ENCODE peak calls at places on chromosomes 5 and 9, in six cellular contexts. One of them, this sample, is unnamed.

GRCh38 chr9:137305060-137305787 is 3.2 kb upstream of the NRARP start:
- DNase-seq in heart right ventricle: peak; percentile 78
- DNase-seq in BE2C: peak; percentile 39
- DNase-seq in uterus: peak; percentile 33
- DNase-seq in neural progenitor cell: peak; percentile 90
- DNase-seq in heart left ventricle: peak; percentile 74
- DNase-seq in this sample: no peak

GRCh38 chr9:684950-685340 is 156.6 kb upstream of the DMRT1 start:
- DNase-seq in heart left ventricle: no peak
- DNase-seq in heart right ventricle: no peak
- DNase-seq in uterus: no peak
- DNase-seq in BE2C: no peak
- DNase-seq in neural progenitor cell: no peak
- DNase-seq in this sample: no peak

GRCh38 chr9:36880075-36880474 is 154.0 kb downstream of the PAX5 start:
- DNase-seq in heart left ventricle: no peak
- DNase-seq in uterus: no peak
- DNase-seq in BE2C: no peak
- DNase-seq in heart right ventricle: no peak
- DNase-seq in neural progenitor cell: no peak
- DNase-seq in this sample: no peak

GRCh38 chr9:75053869-75054268 is 25.8 kb upstream of the CARNMT1 start:
- DNase-seq in heart left ventricle: no peak
- DNase-seq in neural progenitor cell: no peak
- DNase-seq in BE2C: no peak
- DNase-seq in heart right ventricle: no peak
- DNase-seq in uterus: no peak
- DNase-seq in this sample: no peak

GRCh38 chr9:36029765-36030528 is 6.8 kb upstream of the RECK start:
- DNase-seq in BE2C: no peak
- DNase-seq in uterus: no peak
- DNase-seq in heart left ventricle: no peak
- DNase-seq in neural progenitor cell: no peak
- DNase-seq in heart right ventricle: no peak
- DNase-seq in this sample: no peak

GRCh38 chr9:26145938-26146337 is 467.7 kb upstream of the TUSC1 start:
- DNase-seq in heart left ventricle: no peak
- DNase-seq in uterus: no peak
- DNase-seq in BE2C: no peak
- DNase-seq in neural progenitor cell: no peak
- DNase-seq in heart right ventricle: no peak
- DNase-seq in this sample: no peak

GRCh38 chr9:125600194-125600593 is 106.8 kb downstream of the MAPKAP1 start:
- DNase-seq in BE2C: no peak
- DNase-seq in neural progenitor cell: no peak
- DNase-seq in heart right ventricle: no peak
- DNase-seq in uterus: no peak
- DNase-seq in heart left ventricle: no peak
- DNase-seq in this sample: no peak

GRCh38 chr5:40871177-40871576 is 30.0 kb downstream of the CARD6 start:
- DNase-seq in neural progenitor cell: no peak
- DNase-seq in BE2C: no peak
- DNase-seq in uterus: no peak
- DNase-seq in heart left ventricle: no peak
- DNase-seq in heart right ventricle: no peak
- DNase-seq in this sample: no peak

GRCh38 chr9:34459941-34460340 is 1.3 kb downstream of the DNAI1 start:
- DNase-seq in heart left ventricle: no peak
- DNase-seq in heart right ventricle: no peak
- DNase-seq in BE2C: no peak
- DNase-seq in neural progenitor cell: no peak
- DNase-seq in uterus: no peak
- DNase-seq in this sample: no peak

GRCh38 chr9:96490534-96491078 is 40.6 kb downstream of the HABP4 start:
- DNase-seq in BE2C: no peak
- DNase-seq in heart right ventricle: no peak
- DNase-seq in uterus: no peak
- DNase-seq in heart left ventricle: no peak
- DNase-seq in neural progenitor cell: no peak
- DNase-seq in this sample: no peak

GRCh38 chr9:97514531-97514930 is 13.1 kb downstream of the TMOD1 start:
- DNase-seq in heart right ventricle: no peak
- DNase-seq in neural progenitor cell: no peak
- DNase-seq in heart left ventricle: peak; percentile 47
- DNase-seq in BE2C: no peak
- DNase-seq in uterus: no peak
- DNase-seq in this sample: no peak

GRCh38 chr9:18795947-18796705 is 236.9 kb downstream of the SAXO1 start:
- DNase-seq in uterus: no peak
- DNase-seq in heart right ventricle: no peak
- DNase-seq in BE2C: no peak
- DNase-seq in heart left ventricle: no peak
- DNase-seq in neural progenitor cell: peak; percentile 45
- DNase-seq in this sample: no peak

GRCh38 chr5:159645194-159645846 is 271.0 kb upstream of the ADRA1B start:
- DNase-seq in BE2C: no peak
- DNase-seq in heart right ventricle: no peak
- DNase-seq in uterus: no peak
- DNase-seq in neural progenitor cell: no peak
- DNase-seq in heart left ventricle: peak; percentile 25
- DNase-seq in this sample: no peak

GRCh38 chr5:1400936-1401335 is 44.3 kb downstream of the SLC6A3 start:
- DNase-seq in BE2C: no peak
- DNase-seq in heart left ventricle: no peak
- DNase-seq in neural progenitor cell: no peak
- DNase-seq in uterus: no peak
- DNase-seq in heart right ventricle: no peak
- DNase-seq in this sample: no peak

GRCh38 chr5:153749941-153750340 is 259.5 kb downstream of the GRIA1 start:
- DNase-seq in heart right ventricle: no peak
- DNase-seq in heart left ventricle: no peak
- DNase-seq in BE2C: peak; percentile 19
- DNase-seq in neural progenitor cell: peak; percentile 65
- DNase-seq in uterus: no peak
- DNase-seq in this sample: no peak

GRCh38 chr9:36543916-36544315 is 28.8 kb upstream of the MELK start:
- DNase-seq in neural progenitor cell: no peak
- DNase-seq in BE2C: no peak
- DNase-seq in heart right ventricle: no peak
- DNase-seq in uterus: peak; percentile 17
- DNase-seq in heart left ventricle: peak; percentile 23
- DNase-seq in this sample: peak; percentile 70

GRCh38 chr9:95691435-95691834 is 174.7 kb upstream of the PTCH1 start:
- DNase-seq in uterus: no peak
- DNase-seq in BE2C: no peak
- DNase-seq in heart left ventricle: no peak
- DNase-seq in neural progenitor cell: no peak
- DNase-seq in heart right ventricle: no peak
- DNase-seq in this sample: no peak

GRCh38 chr5:88671808-88672499 is 211.0 kb downstream of the MEF2C start:
- DNase-seq in uterus: no peak
- DNase-seq in heart right ventricle: no peak
- DNase-seq in heart left ventricle: no peak
- DNase-seq in neural progenitor cell: peak; percentile 50
- DNase-seq in BE2C: no peak
- DNase-seq in this sample: no peak

GRCh38 chr5:175344331-175345200 is 99.4 kb downstream of the DRD1 start:
- DNase-seq in BE2C: no peak
- DNase-seq in heart right ventricle: no peak
- DNase-seq in heart left ventricle: no peak
- DNase-seq in neural progenitor cell: no peak
- DNase-seq in uterus: no peak
- DNase-seq in this sample: no peak

GRCh38 chr5:116502616-116503015 is 72.0 kb downstream of the SEMA6A start:
- DNase-seq in BE2C: peak; percentile 69
- DNase-seq in heart right ventricle: no peak
- DNase-seq in neural progenitor cell: no peak
- DNase-seq in uterus: peak; percentile 18
- DNase-seq in heart left ventricle: no peak
- DNase-seq in this sample: no peak

GRCh38 chr5:61182449-61182848 is 20.2 kb upstream of the SMIM15 start:
- DNase-seq in BE2C: no peak
- DNase-seq in heart left ventricle: no peak
- DNase-seq in uterus: no peak
- DNase-seq in heart right ventricle: no peak
- DNase-seq in neural progenitor cell: no peak
- DNase-seq in this sample: no peak

GRCh38 chr5:151075698-151076331 is 5.0 kb downstream of the TNIP1 start:
- DNase-seq in BE2C: no peak
- DNase-seq in heart left ventricle: peak; percentile 40
- DNase-seq in neural progenitor cell: no peak
- DNase-seq in heart right ventricle: no peak
- DNase-seq in uterus: no peak
- DNase-seq in this sample: no peak

GRCh38 chr5:157459715-157460599 is at the start of gene NIPAL4:
- DNase-seq in heart left ventricle: no peak
- DNase-seq in BE2C: peak; percentile 15
- DNase-seq in uterus: peak; percentile 29
- DNase-seq in neural progenitor cell: peak; percentile 55
- DNase-seq in heart right ventricle: no peak
- DNase-seq in this sample: no peak

GRCh38 chr5:169100735-169101075 is 200.2 kb downstream of the SLIT3 start:
- DNase-seq in heart left ventricle: no peak
- DNase-seq in uterus: no peak
- DNase-seq in BE2C: no peak
- DNase-seq in neural progenitor cell: peak; percentile 23
- DNase-seq in heart right ventricle: no peak
- DNase-seq in this sample: no peak

GRCh38 chr9:137679249-137679648 is 60.4 kb downstream of the EHMT1 start:
- DNase-seq in neural progenitor cell: peak; percentile 82
- DNase-seq in uterus: no peak
- DNase-seq in heart left ventricle: no peak
- DNase-seq in BE2C: no peak
- DNase-seq in heart right ventricle: no peak
- DNase-seq in this sample: peak; percentile 2

GRCh38 chr5:42390115-42390514 is 33.1 kb upstream of the GHR start:
- DNase-seq in uterus: no peak
- DNase-seq in heart left ventricle: no peak
- DNase-seq in neural progenitor cell: no peak
- DNase-seq in heart right ventricle: no peak
- DNase-seq in BE2C: no peak
- DNase-seq in this sample: no peak

GRCh38 chr9:93116049-93116961 is 17.7 kb downstream of the NINJ1 start:
- DNase-seq in heart right ventricle: peak; percentile 72
- DNase-seq in neural progenitor cell: no peak
- DNase-seq in uterus: peak; percentile 60
- DNase-seq in BE2C: peak; percentile 4
- DNase-seq in heart left ventricle: peak; percentile 85
- DNase-seq in this sample: peak; percentile 83
- H3K4me3 ChIP-seq in heart right ventricle: no peak overlapping the region
- H3K4me3 ChIP-seq in neural progenitor cell: no peak overlapping the region
- H3K4me3 ChIP-seq in uterus: no peak overlapping the region
- H3K4me3 ChIP-seq in BE2C: no peak overlapping the region
- H3K4me3 ChIP-seq in heart left ventricle: no peak overlapping the region
- H3K4me3 ChIP-seq in this sample: no peak overlapping the region

GRCh38 chr5:133393776-133394476 is 218.4 kb downstream of the FSTL4 start:
- DNase-seq in neural progenitor cell: no peak
- DNase-seq in heart left ventricle: no peak
- DNase-seq in heart right ventricle: no peak
- DNase-seq in uterus: no peak
- DNase-seq in BE2C: no peak
- DNase-seq in this sample: no peak

GRCh38 chr5:133390416-133391155 is 221.8 kb downstream of the FSTL4 start:
- DNase-seq in heart right ventricle: no peak
- DNase-seq in BE2C: no peak
- DNase-seq in heart left ventricle: no peak
- DNase-seq in neural progenitor cell: no peak
- DNase-seq in uterus: no peak
- DNase-seq in this sample: no peak

GRCh38 chr5:133389066-133389590 is 223.2 kb downstream of the FSTL4 start:
- DNase-seq in neural progenitor cell: no peak
- DNase-seq in heart left ventricle: no peak
- DNase-seq in BE2C: no peak
- DNase-seq in heart right ventricle: no peak
- DNase-seq in uterus: no peak
- DNase-seq in this sample: no peak

GRCh38 chr5:133391349-133392136 is 220.8 kb downstream of the FSTL4 start:
- DNase-seq in heart left ventricle: no peak
- DNase-seq in neural progenitor cell: no peak
- DNase-seq in BE2C: no peak
- DNase-seq in uterus: no peak
- DNase-seq in heart right ventricle: no peak
- DNase-seq in this sample: no peak

GRCh38 chr5:133392448-133392847 is 219.9 kb downstream of the FSTL4 start:
- DNase-seq in BE2C: no peak
- DNase-seq in uterus: no peak
- DNase-seq in heart right ventricle: no peak
- DNase-seq in neural progenitor cell: no peak
- DNase-seq in heart left ventricle: no peak
- DNase-seq in this sample: no peak
- TF ChIP-seq CTCF in BE2C: no peak
- TF ChIP-seq CTCF in uterus: no peak
- TF ChIP-seq CTCF in heart right ventricle: no peak
- TF ChIP-seq CTCF in neural progenitor cell: no peak
- TF ChIP-seq CTCF in heart left ventricle: no peak
- TF ChIP-seq CTCF in this sample: no peak

DNA sequence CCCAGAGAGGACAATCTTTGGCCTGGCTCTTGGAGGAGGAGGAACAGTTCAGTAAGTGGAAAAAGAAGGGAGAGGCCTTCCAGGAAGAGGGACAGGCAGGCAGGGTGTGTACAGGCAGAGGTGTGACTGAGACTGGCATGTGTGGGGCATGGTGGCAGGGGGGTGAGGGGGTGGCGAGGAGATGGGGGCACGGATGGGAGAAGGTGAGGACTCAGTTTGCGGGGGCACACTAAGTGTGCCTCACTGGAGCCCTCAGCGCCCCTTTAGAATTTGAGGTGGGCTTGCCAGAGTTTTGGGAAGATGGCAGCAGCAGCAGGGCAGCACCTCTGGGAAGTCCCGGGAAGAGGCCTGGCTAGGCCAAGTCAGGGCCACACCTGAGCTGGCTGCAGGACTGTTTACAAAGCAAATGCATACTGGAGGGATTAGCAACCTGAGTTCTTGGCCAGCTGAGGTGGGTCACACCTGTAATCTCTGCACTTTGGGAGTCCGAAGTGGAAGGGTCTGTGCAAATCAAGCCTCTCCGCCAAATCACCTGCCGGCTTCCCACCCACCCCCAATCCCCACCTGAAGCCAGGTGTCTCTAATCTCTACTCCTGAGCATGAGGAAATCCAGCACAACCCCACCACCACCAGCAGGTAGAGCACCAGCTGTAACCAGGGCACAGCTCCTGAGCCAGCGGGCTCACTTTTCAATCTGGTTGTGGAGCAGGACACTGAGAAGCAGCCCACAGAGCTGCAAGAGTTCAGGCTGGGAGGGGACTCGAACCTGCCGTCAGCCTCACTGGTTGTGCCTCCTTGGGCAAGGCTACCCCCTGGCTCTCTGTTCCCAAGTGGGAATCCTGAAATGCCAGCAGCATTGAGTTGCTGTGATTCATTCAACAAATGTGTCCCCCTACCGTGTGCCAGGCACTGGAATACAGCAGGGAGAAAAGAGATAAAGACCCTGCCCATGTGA is 10.2 kb upstream of the GABRP start:
- DNase-seq in neural progenitor cell: no peak
- DNase-seq in heart right ventricle: no peak
- DNase-seq in uterus: no peak
- DNase-seq in heart left ventricle: no peak
- DNase-seq in BE2C: no peak
- DNase-seq in this sample: no peak
- H3K4me3 ChIP-seq in neural progenitor cell: no peak overlapping the region
- H3K4me3 ChIP-seq in heart right ventricle: no peak overlapping the region
- H3K4me3 ChIP-seq in uterus: no peak overlapping the region
- H3K4me3 ChIP-seq in heart left ventricle: no peak overlapping the region
- H3K4me3 ChIP-seq in BE2C: no peak overlapping the region
- H3K4me3 ChIP-seq in this sample: no peak overlapping the region

GRCh38 chr9:129178983-129179382 is 922 bp upstream of the IER5L start:
- DNase-seq in heart right ventricle: no peak
- DNase-seq in heart left ventricle: no peak
- DNase-seq in uterus: no peak
- DNase-seq in BE2C: no peak
- DNase-seq in neural progenitor cell: peak; percentile 96
- DNase-seq in this sample: no peak
- TF ChIP-seq CTCF in heart right ventricle: no peak
- TF ChIP-seq CTCF in heart left ventricle: no peak
- TF ChIP-seq CTCF in uterus: no peak
- TF ChIP-seq CTCF in BE2C: no peak
- TF ChIP-seq CTCF in neural progenitor cell: no peak
- TF ChIP-seq CTCF in this sample: no peak

This sample was measured in tibial artery.